ENCODE peak calls at places on chromosomes 3 and 15, in seven cellular contexts. Z, D, M, E, F, C and Y are unnamed samples.

GRCh38 chr3:56042326-56042951 is 425.8 kb downstream of the ERC2 start:
- DNase-seq in Z (no peak), D (peak; percentile 61), M (no peak), E (peak; percentile 16), F (no peak), C (peak; percentile 62), Y (no peak)

GRCh38 chr15:69298697-69299441 is at the start of gene PAQR5:
- DNase-seq in Z (no peak), D (no peak), M (peak; percentile 77), E (no peak), F (peak; percentile 76), C (peak; percentile 59), Y (peak; percentile 84)

GRCh38 chr3:15284121-15284889 is 48.1 kb downstream of the SH3BP5 start:
- DNase-seq in Z (no peak), D (no peak), M (peak; percentile 49), E (no peak), F (no peak), C (no peak), Y (no peak)

GRCh38 chr3:72193768-72194463 is 409.0 kb upstream of the PROK2 start:
- DNase-seq in Z (no peak), D (no peak), M (no peak), E (no peak), F (peak; percentile 49), C (peak; percentile 53), Y (no peak)

GRCh38 chr3:65960087-65960486 is 78.6 kb downstream of the MAGI1 start:
- DNase-seq in Z (no peak), D (peak; percentile 72), M (no peak), E (no peak), F (no peak), C (no peak), Y (no peak)

GRCh38 chr15:75193976-75194375 is 7.7 kb upstream of the C15orf39 start:
- DNase-seq in Z (no peak), D (no peak), M (no peak), E (no peak), F (no peak), C (no peak), Y (no peak)

GRCh38 chr3:172616061-172616461 is 92.8 kb upstream of the TNFSF10 start:
- DNase-seq in Z (no peak), D (peak; percentile 34), M (no peak), E (no peak), F (no peak), C (no peak), Y (no peak)

GRCh38 chr15:78208341-78208844 is 26.0 kb downstream of the ACSBG1 start:
- DNase-seq in Z (no peak), D (no peak), M (no peak), E (no peak), F (no peak), C (no peak), Y (no peak)

GRCh38 chr3:31841515-31841914 is 139.5 kb downstream of the OSBPL10 start:
- DNase-seq in Z (no peak), D (no peak), M (no peak), E (no peak), F (no peak), C (no peak), Y (no peak)

GRCh38 chr3:127815641-127816605 is 6.4 kb downstream of the MGLL start:
- DNase-seq in Z (no peak), D (no peak), M (peak; percentile 93), E (no peak), F (peak; percentile 26), C (no peak), Y (no peak)

GRCh38 chr3:167892204-167892603 is 156.7 kb downstream of the SERPINI1 start:
- DNase-seq in Z (no peak), D (no peak), M (no peak), E (no peak), F (no peak), C (no peak), Y (no peak)

GRCh38 chr3:178001670-178002101 is 534.5 kb upstream of the KCNMB2 start:
- DNase-seq in Z (no peak), D (no peak), M (no peak), E (no peak), F (no peak), C (no peak), Y (no peak)

GRCh38 chr3:9026320-9027040 is 63.2 kb upstream of the RAD18 start:
- DNase-seq in Z (no peak), D (no peak), M (no peak), E (no peak), F (no peak), C (no peak), Y (no peak)

GRCh38 chr3:61631108-61631769 is 69.9 kb downstream of the PTPRG start:
- DNase-seq in Z (no peak), D (no peak), M (no peak), E (no peak), F (no peak), C (no peak), Y (no peak)

GRCh38 chr3:142000341-142000870 is 124.0 kb downstream of the ATP1B3 start:
- DNase-seq in Z (no peak), D (no peak), M (no peak), E (no peak), F (no peak), C (no peak), Y (no peak)

GRCh38 chr15:67144609-67145306 is 79.4 kb downstream of the SMAD3 start:
- DNase-seq in Z (no peak), D (peak; percentile 96), M (no peak), E (peak; percentile 62), F (no peak), C (no peak), Y (no peak)

GRCh38 chr15:42921049-42921731 is 612 bp upstream of the TTBK2 start:
- DNase-seq in Z (no peak), D (peak; percentile 8), M (peak; percentile 46), E (peak; percentile 31), F (no peak), C (peak; percentile 54), Y (no peak)

GRCh38 chr3:155912574-155913190 is 42.2 kb downstream of the GMPS start:
- DNase-seq in Z (no peak), D (peak; percentile 39), M (no peak), E (no peak), F (no peak), C (no peak), Y (no peak)

GRCh38 chr3:39275963-39276593 is 3.8 kb downstream of the CX3CR1 start:
- DNase-seq in Z (no peak), D (no peak), M (no peak), E (no peak), F (peak; percentile 22), C (no peak), Y (no peak)

GRCh38 chr3:127570520-127570919 is 20.0 kb downstream of the TPRA1 start:
- DNase-seq in Z (no peak), D (no peak), M (no peak), E (no peak), F (no peak), C (no peak), Y (no peak)

GRCh38 chr3:13301295-13301987 is 118.7 kb downstream of the NUP210 start:
- DNase-seq in Z (peak; percentile 12), D (peak; percentile 68), M (no peak), E (peak; percentile 64), F (peak; percentile 92), C (peak; percentile 41), Y (peak; percentile 37)

GRCh38 chr15:66805207-66805975 is 103.4 kb downstream of the SMAD6 start:
- DNase-seq in Z (no peak), D (no peak), M (no peak), E (no peak), F (no peak), C (no peak), Y (no peak)

DNA sequence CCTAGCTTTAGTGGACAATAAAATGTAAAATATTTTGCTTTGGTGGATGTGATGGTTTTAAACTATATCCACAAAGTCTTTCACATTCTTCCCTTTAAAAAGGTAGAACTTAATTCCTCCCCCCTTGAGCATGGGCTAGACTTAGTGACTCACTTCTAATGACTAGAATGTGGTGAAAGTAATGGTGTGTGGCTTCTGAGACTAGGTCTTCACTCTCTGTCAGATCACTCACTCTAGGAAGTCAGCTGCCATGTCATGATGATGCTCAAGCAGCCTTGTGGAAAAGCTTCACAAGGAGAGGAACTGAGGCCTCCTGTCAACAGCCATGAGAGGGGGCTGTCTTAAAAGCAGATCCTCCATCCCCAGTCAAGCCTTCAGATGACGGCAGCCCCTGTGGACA is 4.2 kb downstream of the LRRC2 start:
- DNase-seq in Z (no peak), D (peak; percentile 25), M (no peak), E (peak; percentile 20), F (no peak), C (no peak), Y (no peak)
- H3K4me1 ChIP-seq in Z (peaks cover 3% of the 10 kb centered on the region), D (peaks cover 20% of the 10 kb centered on the region), M (peaks cover 7% of the 10 kb centered on the region), E (peaks cover 17% of the 10 kb centered on the region), F (peaks cover 17% of the 10 kb centered on the region), C (peaks cover 14% of the 10 kb centered on the region), Y (peaks cover 4% of the 10 kb centered on the region)

GRCh38 chr15:91603681-91604080 is 249.8 kb upstream of the SLCO3A1 start:
- DNase-seq in Z (no peak), D (no peak), M (no peak), E (peak; percentile 2), F (no peak), C (no peak), Y (no peak)
- TF ChIP-seq CTCF in Z (no peak), D (no peak), M (no peak), E (no peak), F (no peak), C (no peak), Y (no peak)

GRCh38 chr15:59295742-59296090 is 77.0 kb downstream of the MYO1E start:
- DNase-seq in Z (no peak), D (no peak), M (no peak), E (no peak), F (no peak), C (no peak), Y (no peak)
- H3K9ac ChIP-seq in Z (peak overlapping the region; percentile 69), D (peak overlapping the region; percentile 51), M (no peak overlapping the region), E (peak overlapping the region; percentile 86), F (no peak overlapping the region), C (no peak overlapping the region), Y (no peak overlapping the region)

GRCh38 chr15:85767785-85768529 is 26.8 kb downstream of the KLHL25 start:
- DNase-seq in Z (no peak), D (no peak), M (no peak), E (no peak), F (no peak), C (no peak), Y (no peak)
- H3K4me1 ChIP-seq in Z (no peaks in the 10 kb centered on the region), D (peaks cover 10% of the 10 kb centered on the region), M (no peaks in the 10 kb centered on the region), E (peaks cover 44% of the 10 kb centered on the region), F (peaks cover 4% of the 10 kb centered on the region), C (peaks cover 27% of the 10 kb centered on the region), Y (peaks cover 42% of the 10 kb centered on the region)

GRCh38 chr3:195009607-195010006 is 261.4 kb downstream of the XXYLT1 start:
- DNase-seq in Z (no peak), D (no peak), M (no peak), E (no peak), F (no peak), C (no peak), Y (no peak)

GRCh38 chr3:195012100-195012499 is 258.9 kb downstream of the XXYLT1 start:
- DNase-seq in Z (no peak), D (no peak), M (no peak), E (no peak), F (peak; percentile 30), C (no peak), Y (no peak)

GRCh38 chr3:195010551-195011100 is 260.3 kb downstream of the XXYLT1 start:
- DNase-seq in Z (no peak), D (no peak), M (no peak), E (no peak), F (peak; percentile 19), C (no peak), Y (no peak)

GRCh38 chr3:195012571-195012970 is 258.4 kb downstream of the XXYLT1 start:
- DNase-seq in Z (no peak), D (no peak), M (no peak), E (no peak), F (peak; percentile 15), C (no peak), Y (no peak)

GRCh38 chr3:195011231-195011834 is 259.6 kb downstream of the XXYLT1 start:
- DNase-seq in Z (no peak), D (no peak), M (no peak), E (no peak), F (peak; percentile 64), C (no peak), Y (no peak)
- TF ChIP-seq CTCF in Z (no peak), D (no peak), M (no peak), E (no peak), F (no peak), C (no peak), Y (no peak)